ENCODE peak calls at places on chromosomes 7 and 10, in eight cellular contexts. U is heart left ventricle; W is activated T-helper 1 cell treated with anti-CD3 and anti-CD28 coated beads, Interleukin-12 subunit alpha, Interleukin-12 subunit beta, Interleukin-2, Interleukin-4 antibody, amounts not matched to agents 30 ng/mL and 10 ng/mL and 1 ng/mL, durations not matched to agents 14 hours and 24 hours and 36 hours; Y is GM13977; A is H7; I is T1000; P is prostate gland; J is cardiac muscle cell. V is an unnamed sample.

GRCh38 chr7:98110249-98111022 is 3.8 kb downstream of the LMTK2 start:
- DNase-seq in Y (no peak), J (peak), A (peak), U (peak), W (no peak), I (no peak), P (no peak), V (peak)

GRCh38 chr10:55627526-55628170 is 733.4 kb downstream of the ZWINT start:
- DNase-seq in W (no peak), I (no peak), A (peak), P (no peak), U (no peak), Y (no peak), J (no peak), V (no peak)

GRCh38 chr7:74094224-74095095 is 10.9 kb downstream of the LIMK1 start:
- DNase-seq in P (peak), U (peak), A (peak), I (peak), J (peak), Y (peak), W (peak), V (peak)

GRCh38 chr10:31697271-31698168 is 231.1 kb downstream of the ARHGAP12 start:
- DNase-seq in U (peak), I (no peak), J (peak), W (no peak), Y (no peak), P (peak), A (no peak), V (peak)

GRCh38 chr7:20441886-20442505 is 111.3 kb downstream of the ITGB8 start:
- DNase-seq in U (no peak), Y (no peak), A (no peak), J (no peak), P (no peak), W (no peak), I (peak), V (no peak)

GRCh38 chr7:67764312-67764711 is 767.7 kb downstream of the TYW1 start:
- DNase-seq in U (no peak), A (no peak), J (no peak), W (no peak), Y (no peak), P (no peak), I (no peak), V (peak)

GRCh38 chr10:53006663-53007610 is 234.4 kb upstream of the MBL2 start:
- DNase-seq in A (no peak), I (no peak), U (no peak), W (no peak), J (no peak), Y (no peak), P (no peak), V (no peak)

GRCh38 chr7:78279035-78279434 is 480.5 kb downstream of the PHTF2 start:
- DNase-seq in I (no peak), P (no peak), U (no peak), J (peak), Y (no peak), A (no peak), W (no peak), V (no peak)

GRCh38 chr7:141701489-141702046 is 398 bp downstream of the DENND11 start:
- DNase-seq in W (peak), U (peak), A (peak), I (no peak), J (peak), Y (peak), P (peak), V (peak)

GRCh38 chr7:12570148-12570528 is 382 bp upstream of the SCIN start:
- DNase-seq in J (no peak), Y (no peak), W (no peak), U (no peak), A (peak), I (no peak), P (peak), V (peak)

GRCh38 chr7:50677279-50677996 is 105.3 kb downstream of the GRB10 start:
- DNase-seq in J (no peak), P (no peak), I (no peak), U (no peak), Y (no peak), A (peak), W (no peak), V (peak)

GRCh38 chr10:86295351-86295750 is 71.2 kb downstream of the GRID1 start:
- DNase-seq in I (no peak), U (no peak), W (no peak), Y (no peak), J (no peak), A (no peak), P (no peak), V (no peak)

GRCh38 chr10:17113346-17113745 is 16.3 kb downstream of the CUBN start:
- DNase-seq in A (no peak), J (no peak), I (peak), W (no peak), P (no peak), U (no peak), Y (no peak), V (no peak)

GRCh38 chr7:28536259-28536658 is 123.9 kb downstream of the CREB5 start:
- DNase-seq in J (peak), W (no peak), U (no peak), A (peak), P (no peak), I (no peak), Y (no peak), V (peak)

GRCh38 chr10:44575601-44576380 is 190.9 kb upstream of the CXCL12 start:
- DNase-seq in J (no peak), U (no peak), I (no peak), W (no peak), A (no peak), Y (no peak), P (no peak), V (no peak)

GRCh38 chr10:78528749-78529204 is 495.1 kb downstream of the RPS24 start:
- DNase-seq in J (no peak), A (no peak), W (no peak), U (no peak), I (no peak), Y (no peak), P (peak), V (no peak)

GRCh38 chr7:132080967-132081668 is 495.2 kb downstream of the PLXNA4 start:
- DNase-seq in I (no peak), A (no peak), U (no peak), P (no peak), Y (no peak), W (no peak), J (peak), V (peak)

GRCh38 chr7:518630-519428 is 817 bp downstream of the PDGFA start:
- DNase-seq in U (peak), I (peak), P (peak), J (peak), W (peak), Y (peak), A (peak), V (peak)

GRCh38 chr10:54800677-54801480 is at the start of gene PCDH15:
- DNase-seq in P (no peak), I (no peak), J (peak), U (peak), Y (peak), W (no peak), A (peak), V (no peak)

GRCh38 chr7:27751888-27752660 is 12.1 kb downstream of the TAX1BP1 start:
- DNase-seq in J (no peak), P (no peak), U (no peak), W (no peak), A (no peak), I (no peak), Y (no peak), V (no peak)

GRCh38 chr7:4144801-4145470 is 537.2 kb upstream of the FOXK1 start:
- DNase-seq in I (no peak), W (no peak), J (peak), A (peak), P (peak), Y (no peak), U (no peak), V (no peak)

GRCh38 chr7:100456561-100456957 is 7.5 kb downstream of the SPACDR start:
- DNase-seq in U (no peak), A (peak), P (no peak), I (no peak), W (no peak), J (no peak), Y (no peak), V (no peak)

GRCh38 chr10:78260675-78261074 is 227.0 kb downstream of the RPS24 start:
- DNase-seq in W (no peak), Y (no peak), A (no peak), P (no peak), J (no peak), I (no peak), U (no peak), V (no peak)

GRCh38 chr10:80204801-80205477 is 398 bp downstream of the ANXA11 start:
- DNase-seq in P (no peak), I (no peak), W (no peak), Y (peak), A (peak), J (peak), U (peak), V (no peak)

GRCh38 chr7:81956520-81956919 is 186.7 kb upstream of the HGF start:
- DNase-seq in J (peak), Y (no peak), U (no peak), W (no peak), P (no peak), I (no peak), A (peak), V (no peak)

GRCh38 chr7:36658603-36659516 is 65.4 kb downstream of the AOAH start:
- DNase-seq in Y (no peak), I (peak), J (peak), W (no peak), A (no peak), U (no peak), P (no peak), V (no peak)

GRCh38 chr7:104124469-104124868 is 83.3 kb downstream of the ORC5 start:
- DNase-seq in I (no peak), J (no peak), Y (no peak), U (no peak), P (no peak), W (no peak), A (no peak), V (no peak)

GRCh38 chr7:105979405-105979804 is 16.3 kb downstream of the CDHR3 start:
- DNase-seq in Y (no peak), P (no peak), W (no peak), J (no peak), I (no peak), A (no peak), U (no peak), V (no peak)

GRCh38 chr10:6986927-6987326 is 406.9 kb upstream of the PRKCQ start:
- DNase-seq in A (no peak), P (no peak), I (no peak), Y (no peak), J (no peak), W (no peak), U (no peak), V (no peak)

GRCh38 chr7:70582921-70583895 is 548.7 kb upstream of the GALNT17 start:
- DNase-seq in P (no peak), U (no peak), I (no peak), J (no peak), W (no peak), Y (no peak), A (peak), V (no peak)

GRCh38 chr10:93062499-93063216 is 2.1 kb downstream of the CYP26C1 start:
- DNase-seq in A (peak), J (peak), Y (peak), U (no peak), P (no peak), W (peak), I (peak), V (peak)

GRCh38 chr7:79434098-79434497 is 19.4 kb downstream of the MAGI2 start:
- DNase-seq in U (no peak), P (no peak), A (no peak), W (no peak), J (no peak), Y (no peak), I (no peak), V (no peak)

GRCh38 chr10:22374489-22375126 is 29.3 kb downstream of the SPAG6 start:
- DNase-seq in A (no peak), P (no peak), Y (no peak), J (no peak), I (no peak), U (no peak), W (no peak), V (no peak)

GRCh38 chr10:93352638-93353383 is 129.3 kb downstream of the MYOF start:
- DNase-seq in P (no peak), J (peak), I (no peak), U (no peak), Y (peak), A (peak), W (no peak), V (no peak)

GRCh38 chr10:133070810-133071209 is 16.9 kb upstream of the ADGRA1 start:
- DNase-seq in U (no peak), A (no peak), Y (no peak), W (no peak), I (no peak), J (no peak), P (no peak), V (no peak)

GRCh38 chr10:1034758-1035157 is 9.1 kb upstream of the IDI2 start:
- DNase-seq in P (peak), J (no peak), W (no peak), I (no peak), A (no peak), Y (no peak), U (no peak), V (no peak)

GRCh38 chr7:149670288-149670687 is 103.1 kb downstream of the ZNF467 start:
- DNase-seq in P (peak), Y (no peak), W (no peak), I (no peak), J (peak), U (peak), A (no peak), V (peak)

V was measured in mucosa of gallbladder.